ENCODE peak calls at places on chromosomes 4 and X, in ten cellular contexts. One of them, this sample, is unnamed.

GRCh38 chr4:101987623-101988243 is 197.2 kb downstream of the BANK1 start:
- DNase-seq in T follicular helper cell: no peak
- DNase-seq in tibial nerve: no peak
- DNase-seq in NCI-H2171: no peak
- DNase-seq in activated T-helper 1 cell treated with anti-CD3 and anti-CD28 coated beads, Interleukin-12 subunit alpha, Interleukin-12 subunit beta, Interleukin-2, Interleukin-4 antibody, amounts not matched to agents 30 ng/mL and 10 ng/mL and 1 ng/mL, durations not matched to agents 14 hours and 24 hours and 36 hours: no peak
- DNase-seq in stimulated activated naive CD4-positive, alpha-beta T cell treated with Interleukin-2 at 50 U/mL for 16 hours: no peak
- DNase-seq in left lung: no peak
- DNase-seq in stimulated activated CD4-positive, alpha-beta T cell treated with anti-CD3 and anti-CD28 coated beads, Interleukin-2, amount 100 ng/mL, for 48 hours: no peak
- DNase-seq in ovary: no peak
- DNase-seq in NCI-H748 treated with DMSO at 0.1 percent for 48 hours: no peak
- DNase-seq in this sample: no peak

GRCh38 chr4:137558951-137559350 is 26.7 kb upstream of the PCDH18 start:
- DNase-seq in T follicular helper cell: no peak
- DNase-seq in tibial nerve: no peak
- DNase-seq in NCI-H2171: no peak
- DNase-seq in activated T-helper 1 cell treated with anti-CD3 and anti-CD28 coated beads, Interleukin-12 subunit alpha, Interleukin-12 subunit beta, Interleukin-2, Interleukin-4 antibody, amounts not matched to agents 30 ng/mL and 10 ng/mL and 1 ng/mL, durations not matched to agents 14 hours and 24 hours and 36 hours: no peak
- DNase-seq in stimulated activated naive CD4-positive, alpha-beta T cell treated with Interleukin-2 at 50 U/mL for 16 hours: no peak
- DNase-seq in left lung: no peak
- DNase-seq in stimulated activated CD4-positive, alpha-beta T cell treated with anti-CD3 and anti-CD28 coated beads, Interleukin-2, amount 100 ng/mL, for 48 hours: no peak
- DNase-seq in ovary: no peak
- DNase-seq in NCI-H748 treated with DMSO at 0.1 percent for 48 hours: no peak
- DNase-seq in this sample: peak

GRCh38 chrX:112734250-112734649 is 54.5 kb upstream of the LHFPL1 start:
- DNase-seq in T follicular helper cell: no peak
- DNase-seq in tibial nerve: peak
- DNase-seq in NCI-H2171: no peak
- DNase-seq in activated T-helper 1 cell treated with anti-CD3 and anti-CD28 coated beads, Interleukin-12 subunit alpha, Interleukin-12 subunit beta, Interleukin-2, Interleukin-4 antibody, amounts not matched to agents 30 ng/mL and 10 ng/mL and 1 ng/mL, durations not matched to agents 14 hours and 24 hours and 36 hours: no peak
- DNase-seq in stimulated activated naive CD4-positive, alpha-beta T cell treated with Interleukin-2 at 50 U/mL for 16 hours: no peak
- DNase-seq in left lung: no peak
- DNase-seq in stimulated activated CD4-positive, alpha-beta T cell treated with anti-CD3 and anti-CD28 coated beads, Interleukin-2, amount 100 ng/mL, for 48 hours: no peak
- DNase-seq in ovary: no peak
- DNase-seq in NCI-H748 treated with DMSO at 0.1 percent for 48 hours: no peak
- DNase-seq in this sample: peak

GRCh38 chrX:2794336-2794735 is 34.4 kb upstream of the GYG2 start:
- DNase-seq in T follicular helper cell: no peak
- DNase-seq in tibial nerve: no peak
- DNase-seq in NCI-H2171: no peak
- DNase-seq in activated T-helper 1 cell treated with anti-CD3 and anti-CD28 coated beads, Interleukin-12 subunit alpha, Interleukin-12 subunit beta, Interleukin-2, Interleukin-4 antibody, amounts not matched to agents 30 ng/mL and 10 ng/mL and 1 ng/mL, durations not matched to agents 14 hours and 24 hours and 36 hours: no peak
- DNase-seq in stimulated activated naive CD4-positive, alpha-beta T cell treated with Interleukin-2 at 50 U/mL for 16 hours: no peak
- DNase-seq in left lung: no peak
- DNase-seq in stimulated activated CD4-positive, alpha-beta T cell treated with anti-CD3 and anti-CD28 coated beads, Interleukin-2, amount 100 ng/mL, for 48 hours: no peak
- DNase-seq in ovary: no peak
- DNase-seq in NCI-H748 treated with DMSO at 0.1 percent for 48 hours: no peak
- DNase-seq in this sample: no peak

GRCh38 chr4:38192516-38192915 is 232.3 kb downstream of the PTTG2 start:
- DNase-seq in T follicular helper cell: no peak
- DNase-seq in tibial nerve: no peak
- DNase-seq in NCI-H2171: no peak
- DNase-seq in activated T-helper 1 cell treated with anti-CD3 and anti-CD28 coated beads, Interleukin-12 subunit alpha, Interleukin-12 subunit beta, Interleukin-2, Interleukin-4 antibody, amounts not matched to agents 30 ng/mL and 10 ng/mL and 1 ng/mL, durations not matched to agents 14 hours and 24 hours and 36 hours: no peak
- DNase-seq in stimulated activated naive CD4-positive, alpha-beta T cell treated with Interleukin-2 at 50 U/mL for 16 hours: no peak
- DNase-seq in left lung: no peak
- DNase-seq in stimulated activated CD4-positive, alpha-beta T cell treated with anti-CD3 and anti-CD28 coated beads, Interleukin-2, amount 100 ng/mL, for 48 hours: no peak
- DNase-seq in ovary: no peak
- DNase-seq in NCI-H748 treated with DMSO at 0.1 percent for 48 hours: no peak
- DNase-seq in this sample: no peak

GRCh38 chr4:166252487-166253402 is 379.7 kb downstream of the TLL1 start:
- DNase-seq in T follicular helper cell: no peak
- DNase-seq in tibial nerve: no peak
- DNase-seq in NCI-H2171: no peak
- DNase-seq in activated T-helper 1 cell treated with anti-CD3 and anti-CD28 coated beads, Interleukin-12 subunit alpha, Interleukin-12 subunit beta, Interleukin-2, Interleukin-4 antibody, amounts not matched to agents 30 ng/mL and 10 ng/mL and 1 ng/mL, durations not matched to agents 14 hours and 24 hours and 36 hours: no peak
- DNase-seq in stimulated activated naive CD4-positive, alpha-beta T cell treated with Interleukin-2 at 50 U/mL for 16 hours: no peak
- DNase-seq in left lung: no peak
- DNase-seq in stimulated activated CD4-positive, alpha-beta T cell treated with anti-CD3 and anti-CD28 coated beads, Interleukin-2, amount 100 ng/mL, for 48 hours: no peak
- DNase-seq in ovary: no peak
- DNase-seq in NCI-H748 treated with DMSO at 0.1 percent for 48 hours: peak
- DNase-seq in this sample: peak

GRCh38 chr4:16055937-16056336 is 27.9 kb downstream of the PROM1 start:
- DNase-seq in T follicular helper cell: no peak
- DNase-seq in tibial nerve: peak
- DNase-seq in NCI-H2171: no peak
- DNase-seq in activated T-helper 1 cell treated with anti-CD3 and anti-CD28 coated beads, Interleukin-12 subunit alpha, Interleukin-12 subunit beta, Interleukin-2, Interleukin-4 antibody, amounts not matched to agents 30 ng/mL and 10 ng/mL and 1 ng/mL, durations not matched to agents 14 hours and 24 hours and 36 hours: no peak
- DNase-seq in stimulated activated naive CD4-positive, alpha-beta T cell treated with Interleukin-2 at 50 U/mL for 16 hours: no peak
- DNase-seq in left lung: no peak
- DNase-seq in stimulated activated CD4-positive, alpha-beta T cell treated with anti-CD3 and anti-CD28 coated beads, Interleukin-2, amount 100 ng/mL, for 48 hours: no peak
- DNase-seq in ovary: no peak
- DNase-seq in NCI-H748 treated with DMSO at 0.1 percent for 48 hours: no peak
- DNase-seq in this sample: no peak

GRCh38 chrX:124328765-124329164 is 3.7 kb upstream of the TEX13D start:
- DNase-seq in T follicular helper cell: no peak
- DNase-seq in tibial nerve: no peak
- DNase-seq in NCI-H2171: no peak
- DNase-seq in activated T-helper 1 cell treated with anti-CD3 and anti-CD28 coated beads, Interleukin-12 subunit alpha, Interleukin-12 subunit beta, Interleukin-2, Interleukin-4 antibody, amounts not matched to agents 30 ng/mL and 10 ng/mL and 1 ng/mL, durations not matched to agents 14 hours and 24 hours and 36 hours: no peak
- DNase-seq in stimulated activated naive CD4-positive, alpha-beta T cell treated with Interleukin-2 at 50 U/mL for 16 hours: no peak
- DNase-seq in left lung: no peak
- DNase-seq in stimulated activated CD4-positive, alpha-beta T cell treated with anti-CD3 and anti-CD28 coated beads, Interleukin-2, amount 100 ng/mL, for 48 hours: no peak
- DNase-seq in ovary: no peak
- DNase-seq in NCI-H748 treated with DMSO at 0.1 percent for 48 hours: no peak
- DNase-seq in this sample: peak

GRCh38 chrX:97065066-97065465 is 181.4 kb downstream of the RPA4 start:
- DNase-seq in T follicular helper cell: no peak
- DNase-seq in tibial nerve: no peak
- DNase-seq in NCI-H2171: no peak
- DNase-seq in activated T-helper 1 cell treated with anti-CD3 and anti-CD28 coated beads, Interleukin-12 subunit alpha, Interleukin-12 subunit beta, Interleukin-2, Interleukin-4 antibody, amounts not matched to agents 30 ng/mL and 10 ng/mL and 1 ng/mL, durations not matched to agents 14 hours and 24 hours and 36 hours: no peak
- DNase-seq in stimulated activated naive CD4-positive, alpha-beta T cell treated with Interleukin-2 at 50 U/mL for 16 hours: no peak
- DNase-seq in left lung: no peak
- DNase-seq in stimulated activated CD4-positive, alpha-beta T cell treated with anti-CD3 and anti-CD28 coated beads, Interleukin-2, amount 100 ng/mL, for 48 hours: no peak
- DNase-seq in ovary: no peak
- DNase-seq in NCI-H748 treated with DMSO at 0.1 percent for 48 hours: no peak
- DNase-seq in this sample: no peak

GRCh38 chr4:48028654-48029053 is 12.1 kb downstream of the NIPAL1 start:
- DNase-seq in T follicular helper cell: no peak
- DNase-seq in tibial nerve: no peak
- DNase-seq in NCI-H2171: no peak
- DNase-seq in activated T-helper 1 cell treated with anti-CD3 and anti-CD28 coated beads, Interleukin-12 subunit alpha, Interleukin-12 subunit beta, Interleukin-2, Interleukin-4 antibody, amounts not matched to agents 30 ng/mL and 10 ng/mL and 1 ng/mL, durations not matched to agents 14 hours and 24 hours and 36 hours: no peak
- DNase-seq in stimulated activated naive CD4-positive, alpha-beta T cell treated with Interleukin-2 at 50 U/mL for 16 hours: no peak
- DNase-seq in left lung: no peak
- DNase-seq in stimulated activated CD4-positive, alpha-beta T cell treated with anti-CD3 and anti-CD28 coated beads, Interleukin-2, amount 100 ng/mL, for 48 hours: no peak
- DNase-seq in ovary: no peak
- DNase-seq in NCI-H748 treated with DMSO at 0.1 percent for 48 hours: no peak
- DNase-seq in this sample: no peak

GRCh38 chr4:38310446-38311043 is 350.3 kb downstream of the PTTG2 start:
- DNase-seq in T follicular helper cell: peak
- DNase-seq in tibial nerve: no peak
- DNase-seq in NCI-H2171: no peak
- DNase-seq in activated T-helper 1 cell treated with anti-CD3 and anti-CD28 coated beads, Interleukin-12 subunit alpha, Interleukin-12 subunit beta, Interleukin-2, Interleukin-4 antibody, amounts not matched to agents 30 ng/mL and 10 ng/mL and 1 ng/mL, durations not matched to agents 14 hours and 24 hours and 36 hours: peak
- DNase-seq in stimulated activated naive CD4-positive, alpha-beta T cell treated with Interleukin-2 at 50 U/mL for 16 hours: peak
- DNase-seq in left lung: no peak
- DNase-seq in stimulated activated CD4-positive, alpha-beta T cell treated with anti-CD3 and anti-CD28 coated beads, Interleukin-2, amount 100 ng/mL, for 48 hours: peak
- DNase-seq in ovary: no peak
- DNase-seq in NCI-H748 treated with DMSO at 0.1 percent for 48 hours: no peak
- DNase-seq in this sample: peak

GRCh38 chrX:84046403-84046984 is 141.5 kb downstream of the RPS6KA6 start:
- DNase-seq in T follicular helper cell: no peak
- DNase-seq in tibial nerve: no peak
- DNase-seq in NCI-H2171: peak
- DNase-seq in activated T-helper 1 cell treated with anti-CD3 and anti-CD28 coated beads, Interleukin-12 subunit alpha, Interleukin-12 subunit beta, Interleukin-2, Interleukin-4 antibody, amounts not matched to agents 30 ng/mL and 10 ng/mL and 1 ng/mL, durations not matched to agents 14 hours and 24 hours and 36 hours: no peak
- DNase-seq in stimulated activated naive CD4-positive, alpha-beta T cell treated with Interleukin-2 at 50 U/mL for 16 hours: no peak
- DNase-seq in left lung: no peak
- DNase-seq in stimulated activated CD4-positive, alpha-beta T cell treated with anti-CD3 and anti-CD28 coated beads, Interleukin-2, amount 100 ng/mL, for 48 hours: peak
- DNase-seq in ovary: peak
- DNase-seq in NCI-H748 treated with DMSO at 0.1 percent for 48 hours: peak
- DNase-seq in this sample: peak

GRCh38 chrX:142149919-142150318 is 55.2 kb downstream of the MAGEC2 start:
- DNase-seq in T follicular helper cell: no peak
- DNase-seq in tibial nerve: no peak
- DNase-seq in NCI-H2171: no peak
- DNase-seq in activated T-helper 1 cell treated with anti-CD3 and anti-CD28 coated beads, Interleukin-12 subunit alpha, Interleukin-12 subunit beta, Interleukin-2, Interleukin-4 antibody, amounts not matched to agents 30 ng/mL and 10 ng/mL and 1 ng/mL, durations not matched to agents 14 hours and 24 hours and 36 hours: no peak
- DNase-seq in stimulated activated naive CD4-positive, alpha-beta T cell treated with Interleukin-2 at 50 U/mL for 16 hours: no peak
- DNase-seq in left lung: no peak
- DNase-seq in stimulated activated CD4-positive, alpha-beta T cell treated with anti-CD3 and anti-CD28 coated beads, Interleukin-2, amount 100 ng/mL, for 48 hours: no peak
- DNase-seq in ovary: no peak
- DNase-seq in NCI-H748 treated with DMSO at 0.1 percent for 48 hours: no peak
- DNase-seq in this sample: no peak

GRCh38 chrX:134551365-134552095 is 91.6 kb downstream of the HPRT1 start:
- DNase-seq in T follicular helper cell: no peak
- DNase-seq in tibial nerve: no peak
- DNase-seq in NCI-H2171: no peak
- DNase-seq in activated T-helper 1 cell treated with anti-CD3 and anti-CD28 coated beads, Interleukin-12 subunit alpha, Interleukin-12 subunit beta, Interleukin-2, Interleukin-4 antibody, amounts not matched to agents 30 ng/mL and 10 ng/mL and 1 ng/mL, durations not matched to agents 14 hours and 24 hours and 36 hours: no peak
- DNase-seq in stimulated activated naive CD4-positive, alpha-beta T cell treated with Interleukin-2 at 50 U/mL for 16 hours: no peak
- DNase-seq in left lung: no peak
- DNase-seq in stimulated activated CD4-positive, alpha-beta T cell treated with anti-CD3 and anti-CD28 coated beads, Interleukin-2, amount 100 ng/mL, for 48 hours: no peak
- DNase-seq in ovary: no peak
- DNase-seq in NCI-H748 treated with DMSO at 0.1 percent for 48 hours: no peak
- DNase-seq in this sample: peak

GRCh38 chrX:12794654-12795053 is 3.4 kb downstream of the PRPS2 start:
- DNase-seq in T follicular helper cell: no peak
- DNase-seq in tibial nerve: no peak
- DNase-seq in NCI-H2171: no peak
- DNase-seq in activated T-helper 1 cell treated with anti-CD3 and anti-CD28 coated beads, Interleukin-12 subunit alpha, Interleukin-12 subunit beta, Interleukin-2, Interleukin-4 antibody, amounts not matched to agents 30 ng/mL and 10 ng/mL and 1 ng/mL, durations not matched to agents 14 hours and 24 hours and 36 hours: no peak
- DNase-seq in stimulated activated naive CD4-positive, alpha-beta T cell treated with Interleukin-2 at 50 U/mL for 16 hours: no peak
- DNase-seq in left lung: no peak
- DNase-seq in stimulated activated CD4-positive, alpha-beta T cell treated with anti-CD3 and anti-CD28 coated beads, Interleukin-2, amount 100 ng/mL, for 48 hours: no peak
- DNase-seq in ovary: no peak
- DNase-seq in NCI-H748 treated with DMSO at 0.1 percent for 48 hours: no peak
- DNase-seq in this sample: no peak

This sample was measured in GM23248.